ENCODE peak calls at places on chromosomes 12 and 14, in seven cellular contexts. Z is IMR-90, K is mesendoderm, Y is mesenchymal stem cell, O is trophoblast cell, G is neuronal stem cell, D is H1. H is an unnamed sample.

GRCh38 chr12:60106207-60106606 is 510.4 kb downstream of the SLC16A7 start:
- DNase-seq in Z (peak), K (no peak), Y (peak), O (no peak), G (no peak), D (no peak), H (no peak)

GRCh38 chr14:31827325-31827724 is 249.8 kb upstream of the ARHGAP5 start:
- DNase-seq in Z (no peak), K (no peak), Y (no peak), O (no peak), G (no peak), D (no peak), H (no peak)

GRCh38 chr14:70871863-70872677 is 35.2 kb upstream of the PCNX1 start:
- DNase-seq in Z (no peak), K (no peak), Y (peak), O (no peak), G (no peak), D (no peak), H (no peak)

GRCh38 chr12:27424631-27425230 is 21.8 kb upstream of the SMCO2 start:
- DNase-seq in Z (peak), K (peak), Y (peak), O (peak), G (no peak), D (no peak), H (no peak)

GRCh38 chr14:103243764-103244737 is 90.0 kb upstream of the EIF5 start:
- DNase-seq in Z (no peak), K (no peak), Y (peak), O (peak), G (no peak), D (no peak), H (peak)

GRCh38 chr12:130204441-130204840 is 42.2 kb downstream of the FZD10 start:
- DNase-seq in Z (no peak), K (no peak), Y (no peak), O (peak), G (no peak), D (no peak), H (no peak)

GRCh38 chr12:22262309-22262708 is 72.2 kb downstream of the ST8SIA1 start:
- DNase-seq in Z (no peak), K (peak), Y (peak), O (no peak), G (no peak), D (no peak), H (peak)

GRCh38 chr14:64764641-64765520 is 60.7 kb downstream of the PLEKHG3 start:
- DNase-seq in Z (peak), K (peak), Y (peak), O (peak), G (peak), D (peak), H (peak)

GRCh38 chr14:54364555-54365415 is 32.0 kb upstream of the CDKN3 start:
- DNase-seq in Z (peak), K (no peak), Y (peak), O (peak), G (no peak), D (no peak), H (no peak)

GRCh38 chr12:100348657-100349454 is 8.0 kb upstream of the SLC17A8 start:
- DNase-seq in Z (peak), K (peak), Y (peak), O (peak), G (peak), D (no peak), H (no peak)

GRCh38 chr14:76277586-76278130 is 98.3 kb upstream of the ESRRB start:
- DNase-seq in Z (no peak), K (no peak), Y (no peak), O (no peak), G (no peak), D (no peak), H (peak)

GRCh38 chr12:116094475-116094874 is 183.0 kb downstream of the MED13L start:
- DNase-seq in Z (no peak), K (no peak), Y (no peak), O (no peak), G (no peak), D (no peak), H (no peak)

GRCh38 chr14:94665121-94665520 is 52.9 kb downstream of the SERPINA3 start:
- DNase-seq in Z (peak), K (no peak), Y (no peak), O (peak), G (no peak), D (no peak), H (no peak)

GRCh38 chr12:100331871-100332270 is 25.0 kb upstream of the SLC17A8 start:
- DNase-seq in Z (no peak), K (no peak), Y (no peak), O (no peak), G (no peak), D (no peak), H (no peak)

GRCh38 chr12:13304924-13305323 is 108.4 kb downstream of the EMP1 start:
- DNase-seq in Z (no peak), K (peak), Y (no peak), O (no peak), G (no peak), D (no peak), H (no peak)

GRCh38 chr12:45729233-45730115 is at the start of gene ARID2:
- DNase-seq in Z (peak), K (peak), Y (peak), O (peak), G (peak), D (no peak), H (peak)

GRCh38 chr12:16626991-16627390 is 21.0 kb upstream of the LMO3 start:
- DNase-seq in Z (no peak), K (no peak), Y (no peak), O (no peak), G (no peak), D (no peak), H (no peak)
- H3K4ac ChIP-seq in Z (no peak), K (no peak), Y (no peak), O (no peak), G (no peak), D (no peak), H (no peak)

GRCh38 chr12:49154221-49154620 is 23.0 kb upstream of the TUBA1B start:
- DNase-seq in Z (no peak), K (no peak), Y (no peak), O (no peak), G (no peak), D (no peak), H (no peak)
- H2AK5ac ChIP-seq in Z (no peak), K (no peak), Y (no peak), O (no peak), G (no peak), D (no peak), H (no peak)

DNA sequence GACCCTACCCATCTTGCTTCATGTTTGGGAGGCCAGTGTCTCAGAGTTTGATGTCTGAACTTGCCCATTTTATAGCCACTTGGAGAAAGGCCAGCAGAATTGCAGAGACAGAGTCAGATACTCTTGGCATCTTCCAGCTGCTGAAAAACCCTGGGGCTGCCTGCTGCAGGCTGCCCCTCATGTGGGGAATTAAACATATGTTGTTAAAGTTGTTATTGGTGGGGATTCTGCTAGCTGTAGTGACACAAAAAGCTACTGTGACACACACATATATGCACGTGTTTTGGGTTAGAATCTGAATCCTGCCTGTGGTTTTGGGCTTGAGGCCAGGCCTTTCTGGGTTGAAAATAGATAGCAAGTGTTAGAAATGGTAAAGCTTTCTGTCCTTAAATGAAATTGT is 1288.4 kb downstream of the AACS start:
- DNase-seq in Z (no peak), K (no peak), Y (no peak), O (no peak), G (no peak), D (no peak), H (no peak)
- H3K4ac ChIP-seq in Z (no peak), K (no peak), Y (no peak), O (no peak), G (no peak), D (no peak), H (no peak)

GRCh38 chr14:98182385-98183055 is 1089.5 kb downstream of the BCL11B start:
- DNase-seq in Z (no peak), K (no peak), Y (no peak), O (no peak), G (no peak), D (no peak), H (no peak)
- H2AK5ac ChIP-seq in Z (no peak), K (no peak), Y (no peak), O (no peak), G (no peak), D (no peak), H (no peak)

GRCh38 chr12:57527184-57527583 is 4.6 kb downstream of the MBD6 start:
- DNase-seq in Z (no peak), K (no peak), Y (no peak), O (no peak), G (no peak), D (no peak), H (no peak)

GRCh38 chr12:57528176-57528575 is 5.6 kb downstream of the MBD6 start:
- DNase-seq in Z (no peak), K (no peak), Y (no peak), O (no peak), G (no peak), D (no peak), H (no peak)

GRCh38 chr12:57530396-57531142 is 7.9 kb downstream of the MBD6 start:
- DNase-seq in Z (no peak), K (no peak), Y (no peak), O (no peak), G (no peak), D (no peak), H (no peak)

GRCh38 chr12:57529831-57530230 is 7.2 kb downstream of the MBD6 start:
- DNase-seq in Z (no peak), K (no peak), Y (no peak), O (peak), G (no peak), D (no peak), H (no peak)

GRCh38 chr12:57528831-57529555 is 6.4 kb downstream of the MBD6 start:
- DNase-seq in Z (no peak), K (no peak), Y (no peak), O (no peak), G (no peak), D (no peak), H (no peak)
- H3K4ac ChIP-seq in Z (no peak), K (no peak), Y (no peak), O (no peak), G (no peak), D (no peak), H (no peak)

DNA sequence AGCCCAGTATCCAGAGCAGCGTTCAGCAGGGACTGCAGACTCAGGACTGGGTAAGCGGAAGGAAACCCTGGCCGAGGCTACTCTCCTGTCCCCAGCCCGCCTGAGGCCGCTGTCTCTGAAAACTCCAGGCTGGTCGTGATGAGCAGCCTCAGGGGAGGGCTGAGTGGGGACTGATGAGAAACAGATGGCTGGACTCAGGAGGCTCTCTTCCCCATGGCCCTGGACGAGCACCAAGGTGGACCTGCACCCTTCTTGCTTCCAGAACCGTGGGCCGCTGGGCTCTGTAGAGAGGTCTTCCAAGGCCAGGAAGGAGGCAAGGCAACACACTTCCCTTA is 1.1 kb downstream of the TEX22 start:
- DNase-seq in Z (no peak), K (no peak), Y (no peak), O (no peak), G (no peak), D (no peak), H (no peak)
- H2AK5ac ChIP-seq in Z (no peak), K (no peak), Y (no peak), O (no peak), G (peak), D (no peak), H (no peak)